ENCODE peak calls at places on chromosomes 3 and 15, in ten cellular contexts. M is thoracic aorta, O is transverse colon, A is psoas muscle, L is breast epithelium, C is fibroblast of lung, J is keratinocyte, B is heart left ventricle, R is left ventricle myocardium inferior, Y is prostate gland. K is an unnamed sample.

GRCh38 chr3:126488205-126488604 is 12.5 kb upstream of the ZXDC start:
- DNase-seq in J (no peak), R (no peak), M (no peak), A (no peak), O (no peak), L (no peak), B (no peak), C (no peak), Y (no peak), K (no peak)

GRCh38 chr3:43394071-43394501 is 107.7 kb downstream of the SNRK start:
- DNase-seq in M (no peak), C (peak; percentile 27), L (no peak), R (peak; percentile 80), A (peak; percentile 62), B (peak; percentile 88), O (no peak), Y (no peak), J (no peak), K (peak; percentile 22)

GRCh38 chr3:126961191-126961790 is 21.6 kb upstream of the PLXNA1 start:
- DNase-seq in A (peak; percentile 84), B (peak; percentile 71), L (peak; percentile 52), J (no peak), R (peak; percentile 83), O (peak; percentile 43), M (peak; percentile 70), Y (peak; percentile 55), C (peak; percentile 40), K (peak; percentile 73)

GRCh38 chr3:169286992-169287391 is 376.5 kb downstream of the MECOM start:
- DNase-seq in Y (no peak), R (no peak), J (no peak), A (no peak), M (no peak), L (no peak), O (no peak), C (no peak), B (no peak), K (no peak)

GRCh38 chr3:149638401-149639092 is 19.3 kb downstream of the WWTR1 start:
- DNase-seq in A (no peak), M (no peak), O (no peak), C (peak; percentile 66), B (no peak), J (no peak), R (no peak), L (no peak), Y (peak; percentile 20), K (no peak)

GRCh38 chr3:51379301-51379700 is 5.8 kb upstream of the MANF start:
- DNase-seq in Y (no peak), J (no peak), L (no peak), M (no peak), B (no peak), R (no peak), O (no peak), A (no peak), C (no peak), K (no peak)

GRCh38 chr3:153221748-153222162 is 59.7 kb downstream of the RAP2B start:
- DNase-seq in A (peak; percentile 40), B (peak; percentile 72), C (peak; percentile 99), M (peak; percentile 21), O (peak; percentile 49), L (no peak), J (peak; percentile 98), R (peak; percentile 47), Y (no peak), K (peak; percentile 57)

GRCh38 chr3:55486857-55487375 is at the start of gene WNT5A:
- DNase-seq in R (peak; percentile 53), M (no peak), J (no peak), L (no peak), A (peak; percentile 39), C (peak; percentile 64), Y (no peak), B (peak; percentile 23), O (peak; percentile 32), K (no peak)

GRCh38 chr3:194941956-194942483 is 256.3 kb downstream of the FAM43A start:
- DNase-seq in B (no peak), O (peak; percentile 22), M (no peak), Y (no peak), L (no peak), R (no peak), C (no peak), A (no peak), J (no peak), K (no peak)

GRCh38 chr15:42348083-42348482 is 11.2 kb upstream of the CAPN3 start:
- DNase-seq in L (no peak), A (no peak), C (peak; percentile 87), Y (no peak), J (peak; percentile 9), B (no peak), O (no peak), R (no peak), M (no peak), K (no peak)

GRCh38 chr3:108387065-108387464 is 90.7 kb downstream of the HHLA2 start:
- DNase-seq in O (no peak), R (no peak), L (no peak), C (no peak), Y (no peak), M (no peak), A (no peak), B (no peak), J (no peak), K (no peak)

GRCh38 chr3:76700323-76700722 is 339.6 kb upstream of the ROBO2 start:
- DNase-seq in J (no peak), B (no peak), O (no peak), Y (no peak), R (no peak), M (no peak), L (no peak), A (no peak), C (peak; percentile 5), K (no peak)

GRCh38 chr3:195260286-195260905 is 10.6 kb downstream of the XXYLT1 start:
- DNase-seq in R (no peak), Y (no peak), M (no peak), C (no peak), J (no peak), A (no peak), L (no peak), O (peak; percentile 52), B (no peak), K (peak; percentile 31)

GRCh38 chr3:12948891-12949711 is 107.7 kb upstream of the RPL32 start:
- DNase-seq in R (no peak), J (peak; percentile 69), M (no peak), A (no peak), B (no peak), O (peak; percentile 24), C (peak; percentile 80), Y (no peak), L (no peak), K (no peak)

GRCh38 chr3:78974181-78974770 is 793.5 kb downstream of the ROBO1 start:
- DNase-seq in M (no peak), J (no peak), O (no peak), Y (no peak), A (no peak), R (no peak), B (no peak), C (peak; percentile 79), L (no peak), K (no peak)

GRCh38 chr15:59300618-59301139 is 72.0 kb downstream of the MYO1E start:
- DNase-seq in C (no peak), R (no peak), B (no peak), A (peak; percentile 42), M (no peak), L (no peak), Y (no peak), O (peak; percentile 61), J (peak; percentile 26), K (no peak)

GRCh38 chr3:8625991-8626390 is 18.6 kb downstream of the SSUH2 start:
- DNase-seq in O (no peak), Y (no peak), M (no peak), R (no peak), J (no peak), B (no peak), A (no peak), L (no peak), C (peak; percentile 67), K (no peak)

GRCh38 chr15:99956820-99957641 is 223.8 kb upstream of the LYSMD4 start:
- DNase-seq in L (peak; percentile 31), M (no peak), B (no peak), J (no peak), Y (peak; percentile 3), A (no peak), C (no peak), O (no peak), R (no peak), K (no peak)

GRCh38 chr15:32739522-32739921 is 21.7 kb downstream of the GREM1 start:
- DNase-seq in L (no peak), M (no peak), C (no peak), O (no peak), Y (no peak), B (no peak), J (no peak), A (no peak), R (no peak), K (no peak)

DNA sequence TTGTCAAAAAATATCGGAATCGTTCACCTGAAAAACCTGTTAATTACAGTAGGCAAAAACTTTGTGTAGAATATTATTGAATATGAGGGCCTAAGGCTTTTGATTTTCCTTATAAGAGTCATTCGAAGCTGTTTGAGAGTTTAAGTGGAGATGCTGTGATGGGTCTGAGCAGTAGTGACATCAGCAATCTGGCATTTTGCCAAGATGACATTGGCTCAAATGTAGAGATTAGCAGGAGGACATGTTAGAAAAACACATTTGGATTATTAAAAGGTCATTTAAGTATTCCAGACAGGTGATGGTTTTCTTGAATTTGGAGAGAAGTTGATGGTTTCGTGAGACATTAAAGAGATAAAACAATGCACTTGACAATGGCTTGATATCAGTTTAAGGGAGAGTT is 12.9 kb downstream of the OR5AC2 start:
- DNase-seq in Y (no peak), R (no peak), O (no peak), L (no peak), M (no peak), A (no peak), C (no peak), B (no peak), J (no peak), K (no peak)
- H3K36me3 ChIP-seq in Y (no peaks in the 10 kb centered on the region), R (no peaks in the 10 kb centered on the region), O (no peaks in the 10 kb centered on the region), L (no peaks in the 10 kb centered on the region), M (no peaks in the 10 kb centered on the region), A (no peaks in the 10 kb centered on the region), C (no peaks in the 10 kb centered on the region), B (no peaks in the 10 kb centered on the region), J (no peaks in the 10 kb centered on the region), K (no peaks in the 10 kb centered on the region)

GRCh38 chr3:99901200-99901926 is 83.7 kb downstream of the CMSS1 start:
- DNase-seq in M (no peak), C (peak; percentile 87), B (no peak), O (no peak), Y (no peak), A (no peak), J (peak; percentile 63), R (no peak), L (no peak), K (no peak)
- H3K4me3 ChIP-seq in M (no peak overlapping the region), C (peak overlapping the region; percentile 6), B (no peak overlapping the region), O (no peak overlapping the region), Y (no peak overlapping the region), A (no peak overlapping the region), J (no peak overlapping the region), R (no peak overlapping the region), L (no peak overlapping the region), K (no peak overlapping the region)

GRCh38 chr3:120182613-120183524 is 88.6 kb upstream of the GSK3B start:
- DNase-seq in B (no peak), C (no peak), O (no peak), L (no peak), M (no peak), A (no peak), R (no peak), J (no peak), Y (peak; percentile 17), K (no peak)
- TF ChIP-seq CTCF in B (peak; percentile 18), C (peak; percentile 52), O (no peak), L (peak; percentile 26), M (no peak), A (peak; percentile 33), R (peak; percentile 59), J (peak; percentile 52), Y (no peak), K (no peak)

GRCh38 chr3:132535575-132536441 is 61.3 kb upstream of the ACKR4 start:
- DNase-seq in B (peak; percentile 61), J (peak; percentile 59), R (peak; percentile 24), O (peak; percentile 52), Y (peak; percentile 72), C (peak; percentile 81), A (peak; percentile 38), M (peak; percentile 36), L (no peak), K (peak; percentile 30)
- H3K36me3 ChIP-seq in B (peaks cover 95% of the 10 kb centered on the region), J (peaks cover 15% of the 10 kb centered on the region), R (peaks cover 81% of the 10 kb centered on the region), O (peaks cover 13% of the 10 kb centered on the region), Y (no peaks in the 10 kb centered on the region), C (peaks cover 3% of the 10 kb centered on the region), A (peaks cover 14% of the 10 kb centered on the region), M (peaks cover 15% of the 10 kb centered on the region), L (no peaks in the 10 kb centered on the region), K (no peaks in the 10 kb centered on the region)